ENCODE peak calls at places on chromosome 20, in seven cellular contexts. One of them, this sample, is unnamed.

GRCh38 chr20:38032585-38033329 is 499 bp downstream of the TTI1 start:
- DNase-seq in AG09309: no peak
- DNase-seq in tibial nerve: no peak
- DNase-seq in astrocyte of the spinal cord: no peak
- DNase-seq in CD4-positive, alpha-beta T cell: no peak
- DNase-seq in HL-60: peak
- DNase-seq in mucosa of descending colon: no peak
- DNase-seq in this sample: no peak

GRCh38 chr20:21808863-21809664 is 103.6 kb downstream of the PAX1 start:
- DNase-seq in AG09309: no peak
- DNase-seq in tibial nerve: peak
- DNase-seq in astrocyte of the spinal cord: no peak
- DNase-seq in CD4-positive, alpha-beta T cell: peak
- DNase-seq in HL-60: peak
- DNase-seq in mucosa of descending colon: peak
- DNase-seq in this sample: peak

GRCh38 chr20:63081351-63081750 is 74.6 kb upstream of the BHLHE23 start:
- DNase-seq in AG09309: no peak
- DNase-seq in tibial nerve: no peak
- DNase-seq in astrocyte of the spinal cord: no peak
- DNase-seq in CD4-positive, alpha-beta T cell: no peak
- DNase-seq in HL-60: no peak
- DNase-seq in mucosa of descending colon: no peak
- DNase-seq in this sample: no peak

GRCh38 chr20:8787090-8787489 is 281.8 kb upstream of the PLCB4 start:
- DNase-seq in AG09309: no peak
- DNase-seq in tibial nerve: no peak
- DNase-seq in astrocyte of the spinal cord: no peak
- DNase-seq in CD4-positive, alpha-beta T cell: no peak
- DNase-seq in HL-60: no peak
- DNase-seq in mucosa of descending colon: no peak
- DNase-seq in this sample: no peak

GRCh38 chr20:53579581-53580375 is 13.9 kb downstream of the ZNF217 start:
- DNase-seq in AG09309: peak
- DNase-seq in tibial nerve: no peak
- DNase-seq in astrocyte of the spinal cord: peak
- DNase-seq in CD4-positive, alpha-beta T cell: no peak
- DNase-seq in HL-60: peak
- DNase-seq in mucosa of descending colon: no peak
- DNase-seq in this sample: no peak

GRCh38 chr20:39097889-39098288 is 135.7 kb downstream of the DHX35 start:
- DNase-seq in AG09309: no peak
- DNase-seq in tibial nerve: no peak
- DNase-seq in astrocyte of the spinal cord: no peak
- DNase-seq in CD4-positive, alpha-beta T cell: no peak
- DNase-seq in HL-60: no peak
- DNase-seq in mucosa of descending colon: no peak
- DNase-seq in this sample: no peak

GRCh38 chr20:43988451-43988850 is 73.8 kb downstream of the TOX2 start:
- DNase-seq in AG09309: no peak
- DNase-seq in tibial nerve: no peak
- DNase-seq in astrocyte of the spinal cord: no peak
- DNase-seq in CD4-positive, alpha-beta T cell: no peak
- DNase-seq in HL-60: no peak
- DNase-seq in mucosa of descending colon: no peak
- DNase-seq in this sample: no peak

GRCh38 chr20:539848-540247 is 3.7 kb downstream of the CSNK2A1 start:
- DNase-seq in AG09309: peak
- DNase-seq in tibial nerve: peak
- DNase-seq in astrocyte of the spinal cord: peak
- DNase-seq in CD4-positive, alpha-beta T cell: no peak
- DNase-seq in HL-60: no peak
- DNase-seq in mucosa of descending colon: no peak
- DNase-seq in this sample: no peak

GRCh38 chr20:50360218-50360672 is 149.9 kb upstream of the PTPN1 start:
- DNase-seq in AG09309: no peak
- DNase-seq in tibial nerve: no peak
- DNase-seq in astrocyte of the spinal cord: no peak
- DNase-seq in CD4-positive, alpha-beta T cell: no peak
- DNase-seq in HL-60: no peak
- DNase-seq in mucosa of descending colon: peak
- DNase-seq in this sample: no peak

GRCh38 chr20:51379601-51380341 is 162.7 kb downstream of the NFATC2 start:
- DNase-seq in AG09309: no peak
- DNase-seq in tibial nerve: no peak
- DNase-seq in astrocyte of the spinal cord: no peak
- DNase-seq in CD4-positive, alpha-beta T cell: no peak
- DNase-seq in HL-60: no peak
- DNase-seq in mucosa of descending colon: no peak
- DNase-seq in this sample: no peak

GRCh38 chr20:51376121-51376520 is 166.4 kb downstream of the NFATC2 start:
- DNase-seq in AG09309: no peak
- DNase-seq in tibial nerve: no peak
- DNase-seq in astrocyte of the spinal cord: no peak
- DNase-seq in CD4-positive, alpha-beta T cell: no peak
- DNase-seq in HL-60: no peak
- DNase-seq in mucosa of descending colon: no peak
- DNase-seq in this sample: no peak

GRCh38 chr20:51380401-51381385 is 161.8 kb downstream of the NFATC2 start:
- DNase-seq in AG09309: no peak
- DNase-seq in tibial nerve: no peak
- DNase-seq in astrocyte of the spinal cord: no peak
- DNase-seq in CD4-positive, alpha-beta T cell: no peak
- DNase-seq in HL-60: no peak
- DNase-seq in mucosa of descending colon: no peak
- DNase-seq in this sample: no peak

GRCh38 chr20:51377132-51377531 is 165.4 kb downstream of the NFATC2 start:
- DNase-seq in AG09309: no peak
- DNase-seq in tibial nerve: no peak
- DNase-seq in astrocyte of the spinal cord: no peak
- DNase-seq in CD4-positive, alpha-beta T cell: no peak
- DNase-seq in HL-60: no peak
- DNase-seq in mucosa of descending colon: no peak
- DNase-seq in this sample: no peak

DNA sequence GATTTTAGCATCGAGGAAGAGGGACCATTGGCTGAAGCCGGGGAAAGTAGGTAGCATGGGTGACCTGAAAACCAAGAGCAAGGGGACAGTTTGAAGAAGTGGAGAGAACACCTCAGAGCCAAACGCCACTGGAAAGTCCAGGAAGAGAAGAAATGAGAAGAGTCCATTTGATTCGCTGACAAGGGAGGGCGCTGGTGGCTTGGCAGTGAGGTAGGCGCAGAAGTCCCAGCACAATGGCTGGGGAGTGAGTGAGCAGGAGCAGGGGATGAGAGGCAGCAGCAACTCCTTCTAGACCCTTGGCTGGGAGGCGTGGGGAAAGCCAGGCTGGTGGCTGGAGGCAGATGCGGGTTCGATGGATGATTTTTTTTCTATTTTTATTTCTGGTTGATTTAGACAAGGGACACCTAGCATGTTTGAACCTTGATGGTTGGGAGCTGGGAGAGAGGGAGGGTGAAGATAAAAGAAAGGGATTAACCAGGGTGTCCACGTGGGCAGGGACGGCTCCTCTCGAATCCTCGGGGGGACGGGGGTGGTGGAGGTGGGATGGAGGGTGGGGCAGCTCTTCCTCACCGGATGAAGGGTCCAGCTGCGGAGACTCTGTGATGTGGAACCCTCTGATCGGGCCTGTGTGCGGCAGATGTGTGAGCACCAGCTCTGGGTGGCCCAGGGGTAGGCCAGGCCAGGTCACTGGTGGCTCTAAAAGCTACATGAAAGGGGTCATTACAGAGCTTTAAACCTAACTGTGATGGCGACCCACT is 164.2 kb downstream of the NFATC2 start:
- DNase-seq in AG09309: no peak
- DNase-seq in tibial nerve: no peak
- DNase-seq in astrocyte of the spinal cord: no peak
- DNase-seq in CD4-positive, alpha-beta T cell: no peak
- DNase-seq in HL-60: peak
- DNase-seq in mucosa of descending colon: no peak
- DNase-seq in this sample: peak
- TF ChIP-seq CTCF in AG09309: no peak
- TF ChIP-seq CTCF in tibial nerve: no peak
- TF ChIP-seq CTCF in astrocyte of the spinal cord: peak
- TF ChIP-seq CTCF in CD4-positive, alpha-beta T cell: no peak
- TF ChIP-seq CTCF in HL-60: no peak
- TF ChIP-seq CTCF in mucosa of descending colon: no peak
- TF ChIP-seq CTCF in this sample: no peak

GRCh38 chr20:10357974-10358373 is 76.0 kb downstream of the MKKS start:
- DNase-seq in AG09309: no peak
- DNase-seq in tibial nerve: no peak
- DNase-seq in astrocyte of the spinal cord: no peak
- DNase-seq in CD4-positive, alpha-beta T cell: no peak
- DNase-seq in HL-60: no peak
- DNase-seq in mucosa of descending colon: no peak
- DNase-seq in this sample: no peak
- TF ChIP-seq CTCF in AG09309: peak
- TF ChIP-seq CTCF in tibial nerve: peak
- TF ChIP-seq CTCF in astrocyte of the spinal cord: peak
- TF ChIP-seq CTCF in CD4-positive, alpha-beta T cell: no peak
- TF ChIP-seq CTCF in HL-60: no peak
- TF ChIP-seq CTCF in mucosa of descending colon: no peak
- TF ChIP-seq CTCF in this sample: no peak

GRCh38 chr20:61024390-61024789 is 227.7 kb upstream of the CDH4 start:
- DNase-seq in AG09309: no peak
- DNase-seq in tibial nerve: no peak
- DNase-seq in astrocyte of the spinal cord: no peak
- DNase-seq in CD4-positive, alpha-beta T cell: no peak
- DNase-seq in HL-60: no peak
- DNase-seq in mucosa of descending colon: no peak
- DNase-seq in this sample: no peak
- TF ChIP-seq CTCF in AG09309: no peak
- TF ChIP-seq CTCF in tibial nerve: no peak
- TF ChIP-seq CTCF in astrocyte of the spinal cord: no peak
- TF ChIP-seq CTCF in CD4-positive, alpha-beta T cell: no peak
- TF ChIP-seq CTCF in HL-60: no peak
- TF ChIP-seq CTCF in mucosa of descending colon: no peak
- TF ChIP-seq CTCF in this sample: no peak

DNA sequence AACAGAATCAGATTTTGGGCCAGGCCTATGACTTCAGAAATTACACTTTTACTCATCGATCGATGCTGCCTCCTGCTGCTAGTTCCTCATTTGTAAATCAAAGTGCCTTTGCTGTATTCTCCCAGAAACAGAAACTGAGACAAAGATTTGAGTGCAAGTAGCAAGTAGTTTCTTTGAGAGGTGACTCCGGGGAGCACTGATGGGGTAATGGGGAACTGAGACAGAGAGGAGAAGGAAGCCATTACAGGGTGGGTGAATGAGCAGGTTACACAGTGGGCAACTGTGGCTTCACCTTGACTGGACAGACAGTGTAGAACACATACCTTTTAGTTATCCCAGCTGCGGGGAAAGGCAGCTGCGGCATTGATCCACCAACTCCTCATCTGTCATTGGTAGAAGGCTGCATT is 9.7 kb upstream of the CD40 start:
- DNase-seq in AG09309: no peak
- DNase-seq in tibial nerve: no peak
- DNase-seq in astrocyte of the spinal cord: no peak
- DNase-seq in CD4-positive, alpha-beta T cell: no peak
- DNase-seq in HL-60: no peak
- DNase-seq in mucosa of descending colon: no peak
- DNase-seq in this sample: peak
- TF ChIP-seq CTCF in AG09309: no peak
- TF ChIP-seq CTCF in tibial nerve: no peak
- TF ChIP-seq CTCF in astrocyte of the spinal cord: no peak
- TF ChIP-seq CTCF in CD4-positive, alpha-beta T cell: no peak
- TF ChIP-seq CTCF in HL-60: no peak
- TF ChIP-seq CTCF in mucosa of descending colon: no peak
- TF ChIP-seq CTCF in this sample: peak

GRCh38 chr20:57508831-57509230 is 16.1 kb downstream of the CTCFL start:
- DNase-seq in AG09309: no peak
- DNase-seq in tibial nerve: no peak
- DNase-seq in astrocyte of the spinal cord: no peak
- DNase-seq in CD4-positive, alpha-beta T cell: no peak
- DNase-seq in HL-60: no peak
- DNase-seq in mucosa of descending colon: no peak
- DNase-seq in this sample: no peak

GRCh38 chr20:57508381-57508780 is 16.6 kb downstream of the CTCFL start:
- DNase-seq in AG09309: no peak
- DNase-seq in tibial nerve: no peak
- DNase-seq in astrocyte of the spinal cord: no peak
- DNase-seq in CD4-positive, alpha-beta T cell: no peak
- DNase-seq in HL-60: no peak
- DNase-seq in mucosa of descending colon: no peak
- DNase-seq in this sample: no peak

GRCh38 chr20:57507477-57507876 is 17.5 kb downstream of the CTCFL start:
- DNase-seq in AG09309: no peak
- DNase-seq in tibial nerve: no peak
- DNase-seq in astrocyte of the spinal cord: peak
- DNase-seq in CD4-positive, alpha-beta T cell: no peak
- DNase-seq in HL-60: no peak
- DNase-seq in mucosa of descending colon: no peak
- DNase-seq in this sample: no peak

GRCh38 chr20:57512432-57512831 is 12.5 kb downstream of the CTCFL start:
- DNase-seq in AG09309: no peak
- DNase-seq in tibial nerve: no peak
- DNase-seq in astrocyte of the spinal cord: no peak
- DNase-seq in CD4-positive, alpha-beta T cell: no peak
- DNase-seq in HL-60: no peak
- DNase-seq in mucosa of descending colon: no peak
- DNase-seq in this sample: no peak

DNA sequence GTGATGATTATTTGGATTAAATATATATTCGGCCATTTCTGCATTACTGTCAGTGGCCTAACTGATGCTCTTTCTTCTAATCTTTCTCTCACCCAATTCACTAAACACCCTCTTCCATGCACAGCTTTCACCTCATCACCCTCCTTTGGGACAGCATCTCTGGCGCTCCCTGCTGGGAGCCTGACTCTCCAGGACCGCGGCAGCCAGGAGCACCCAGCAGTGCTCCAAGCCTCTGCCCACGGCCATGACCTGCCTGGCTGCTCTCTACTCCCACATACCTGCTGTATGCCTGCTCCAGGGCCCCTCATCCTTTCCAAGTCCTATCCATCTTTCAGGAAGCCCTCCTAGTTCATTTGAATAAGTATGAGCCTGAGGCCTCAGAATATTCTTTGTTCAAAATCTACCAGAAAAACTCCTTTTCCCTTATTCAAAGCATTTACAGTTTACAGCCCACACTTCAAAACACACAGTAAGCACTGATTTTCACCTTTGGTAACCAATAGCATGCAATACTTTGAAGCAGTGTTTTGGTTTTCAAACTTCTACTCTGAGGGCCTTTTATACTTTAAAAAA is 15.2 kb downstream of the CTCFL start:
- DNase-seq in AG09309: no peak
- DNase-seq in tibial nerve: no peak
- DNase-seq in astrocyte of the spinal cord: no peak
- DNase-seq in CD4-positive, alpha-beta T cell: no peak
- DNase-seq in HL-60: peak
- DNase-seq in mucosa of descending colon: no peak
- DNase-seq in this sample: peak
- TF ChIP-seq CTCF in AG09309: peak
- TF ChIP-seq CTCF in tibial nerve: no peak
- TF ChIP-seq CTCF in astrocyte of the spinal cord: peak
- TF ChIP-seq CTCF in CD4-positive, alpha-beta T cell: no peak
- TF ChIP-seq CTCF in HL-60: peak
- TF ChIP-seq CTCF in mucosa of descending colon: peak
- TF ChIP-seq CTCF in this sample: peak

This sample was measured in GM13976.